ENCODE peak calls at places on chromosomes 11 and 22, in ten cellular contexts. H, R, P, G, Z, X, W, N, U and A are unnamed samples.

GRCh38 chr22:30297276-30298004 is 8.1 kb upstream of the CASTOR1 start:
- DNase-seq in H (no peak), R (no peak), P (no peak), G (no peak), Z (no peak), X (peak; percentile 31), W (no peak), N (no peak), U (no peak), A (no peak)

GRCh38 chr11:1149545-1149944 is 8.2 kb upstream of the MUC5AC start:
- DNase-seq in H (no peak), R (no peak), P (no peak), G (no peak), Z (no peak), X (no peak), W (no peak), N (no peak), U (no peak), A (no peak)

GRCh38 chr11:94058630-94059029 is 37.5 kb downstream of the HEPHL1 start:
- DNase-seq in H (no peak), R (no peak), P (no peak), G (no peak), Z (no peak), X (no peak), W (no peak), N (no peak), U (no peak), A (no peak)

GRCh38 chr11:64060861-64061444 is 25.2 kb downstream of the FLRT1 start:
- DNase-seq in H (peak; percentile 80), R (peak; percentile 91), P (peak; percentile 11), G (peak; percentile 46), Z (peak; percentile 44), X (peak; percentile 41), W (peak; percentile 14), N (peak; percentile 70), U (peak; percentile 28), A (no peak)

GRCh38 chr22:22047776-22048175 is 65.2 kb upstream of the TOP3B start:
- DNase-seq in H (no peak), R (no peak), P (no peak), G (no peak), Z (no peak), X (no peak), W (no peak), N (no peak), U (no peak), A (no peak)

GRCh38 chr11:119683783-119684182 is 45.2 kb downstream of the NECTIN1 start:
- DNase-seq in H (no peak), R (no peak), P (no peak), G (no peak), Z (peak; percentile 18), X (no peak), W (no peak), N (no peak), U (no peak), A (no peak)

GRCh38 chr22:47547881-47548630 is 785.6 kb downstream of the TBC1D22A start:
- DNase-seq in H (no peak), R (no peak), P (no peak), G (no peak), Z (no peak), X (no peak), W (no peak), N (no peak), U (no peak), A (no peak)

GRCh38 chr11:121523581-121524232 is 70.9 kb upstream of the SORL1-AS1 start:
- DNase-seq in H (no peak), R (no peak), P (no peak), G (no peak), Z (no peak), X (peak; percentile 72), W (no peak), N (no peak), U (no peak), A (no peak)

GRCh38 chr11:10117709-10118341 is 176.2 kb downstream of the SBF2 start:
- DNase-seq in H (no peak), R (no peak), P (no peak), G (no peak), Z (peak; percentile 38), X (no peak), W (peak; percentile 19), N (no peak), U (no peak), A (no peak)

GRCh38 chr11:123362941-123363340 is 67.1 kb upstream of the GRAMD1B start:
- DNase-seq in H (no peak), R (no peak), P (no peak), G (no peak), Z (no peak), X (no peak), W (no peak), N (no peak), U (no peak), A (no peak)

GRCh38 chr11:96134622-96135021 is 208.4 kb downstream of the MAML2 start:
- DNase-seq in H (no peak), R (no peak), P (no peak), G (no peak), Z (peak; percentile 72), X (no peak), W (peak; percentile 86), N (no peak), U (no peak), A (no peak)